ENCODE peak calls at places on chromosomes 12 and 14, in seven cellular contexts. W is GM12878, O is SK-N-SH, X is K562, I is HCT116, M is HepG2, C is H1. F is an unnamed sample.

GRCh38 chr12:132611620-132612019 is 1.2 kb upstream of the LRCOL1 start:
- DNase-seq in W (no peak), O (no peak), X (no peak), I (no peak), M (no peak), C (no peak), F (no peak)

GRCh38 chr14:65428691-65429090 is 16.2 kb downstream of the FUT8 start:
- DNase-seq in W (no peak), O (no peak), X (no peak), I (no peak), M (no peak), C (no peak), F (no peak)

GRCh38 chr14:98622208-98623051 is 649.6 kb downstream of the BCL11B start:
- DNase-seq in W (no peak), O (no peak), X (no peak), I (no peak), M (no peak), C (no peak), F (no peak)

GRCh38 chr14:54564071-54564798 is 2.7 kb upstream of the SAMD4A start:
- DNase-seq in W (no peak), O (peak), X (peak), I (no peak), M (peak), C (no peak), F (peak)

GRCh38 chr12:80041691-80042090 is 57.6 kb upstream of the OTOGL start:
- DNase-seq in W (no peak), O (no peak), X (no peak), I (no peak), M (no peak), C (no peak), F (no peak)

GRCh38 chr14:79011920-79012204 is 841.7 kb downstream of the NRXN3 start:
- DNase-seq in W (no peak), O (no peak), X (no peak), I (no peak), M (no peak), C (no peak), F (no peak)

GRCh38 chr14:24233538-24233866 is 773 bp downstream of the GMPR2 start:
- DNase-seq in W (no peak), O (no peak), X (peak), I (no peak), M (peak), C (no peak), F (no peak)

GRCh38 chr14:21308479-21309237 is 28.8 kb downstream of the RPGRIP1 start:
- DNase-seq in W (peak), O (no peak), X (peak), I (peak), M (peak), C (peak), F (peak)

GRCh38 chr12:110320548-110320947 is 39.5 kb downstream of the ATP2A2 start:
- DNase-seq in W (no peak), O (no peak), X (no peak), I (no peak), M (peak), C (no peak), F (no peak)

GRCh38 chr14:26281280-26281998 is 316.4 kb downstream of the NOVA1 start:
- DNase-seq in W (no peak), O (no peak), X (peak), I (no peak), M (peak), C (no peak), F (peak)

GRCh38 chr12:95380997-95381786 is 92.8 kb upstream of the METAP2 start:
- DNase-seq in W (no peak), O (no peak), X (no peak), I (no peak), M (no peak), C (no peak), F (no peak)

GRCh38 chr12:75635606-75636444 is 124.4 kb upstream of the KRR1 start:
- DNase-seq in W (no peak), O (no peak), X (peak), I (peak), M (peak), C (no peak), F (no peak)

GRCh38 chr14:61544448-61545202 is 150.7 kb upstream of the HIF1A start:
- DNase-seq in W (no peak), O (no peak), X (no peak), I (no peak), M (no peak), C (no peak), F (no peak)

GRCh38 chr12:47808049-47808448 is 11.7 kb downstream of the HDAC7 start:
- DNase-seq in W (peak), O (peak), X (peak), I (no peak), M (no peak), C (no peak), F (no peak)

GRCh38 chr12:105257321-105257728 is 21.4 kb upstream of the APPL2 start:
- DNase-seq in W (no peak), O (no peak), X (no peak), I (no peak), M (no peak), C (no peak), F (no peak)

GRCh38 chr14:65962952-65963351 is 523.2 kb upstream of the CCDC196 start:
- DNase-seq in W (no peak), O (no peak), X (no peak), I (no peak), M (no peak), C (no peak), F (no peak)

GRCh38 chr14:89383171-89383845 is 33.7 kb downstream of the FOXN3 start:
- DNase-seq in W (no peak), O (no peak), X (no peak), I (no peak), M (no peak), C (no peak), F (no peak)

GRCh38 chr14:95260537-95261440 is 58.9 kb downstream of the CLMN start:
- DNase-seq in W (no peak), O (no peak), X (no peak), I (no peak), M (no peak), C (no peak), F (no peak)

GRCh38 chr14:55913324-55914035 is 204.7 kb upstream of the PELI2 start:
- DNase-seq in W (no peak), O (no peak), X (no peak), I (no peak), M (no peak), C (no peak), F (no peak)

GRCh38 chr12:89414851-89415250 is 62.5 kb upstream of the DUSP6 start:
- DNase-seq in W (no peak), O (no peak), X (no peak), I (no peak), M (no peak), C (no peak), F (no peak)

GRCh38 chr12:31524791-31525495 is 66.0 kb downstream of the DENND5B start:
- DNase-seq in W (peak), O (no peak), X (no peak), I (peak), M (no peak), C (no peak), F (no peak)

GRCh38 chr14:81449114-81449513 is 49.0 kb upstream of the STON2 start:
- DNase-seq in W (no peak), O (no peak), X (no peak), I (no peak), M (peak), C (no peak), F (no peak)

GRCh38 chr12:120283318-120283717 is 8.4 kb downstream of the RNU4-2 start:
- DNase-seq in W (no peak), O (no peak), X (no peak), I (no peak), M (no peak), C (no peak), F (no peak)

DNA sequence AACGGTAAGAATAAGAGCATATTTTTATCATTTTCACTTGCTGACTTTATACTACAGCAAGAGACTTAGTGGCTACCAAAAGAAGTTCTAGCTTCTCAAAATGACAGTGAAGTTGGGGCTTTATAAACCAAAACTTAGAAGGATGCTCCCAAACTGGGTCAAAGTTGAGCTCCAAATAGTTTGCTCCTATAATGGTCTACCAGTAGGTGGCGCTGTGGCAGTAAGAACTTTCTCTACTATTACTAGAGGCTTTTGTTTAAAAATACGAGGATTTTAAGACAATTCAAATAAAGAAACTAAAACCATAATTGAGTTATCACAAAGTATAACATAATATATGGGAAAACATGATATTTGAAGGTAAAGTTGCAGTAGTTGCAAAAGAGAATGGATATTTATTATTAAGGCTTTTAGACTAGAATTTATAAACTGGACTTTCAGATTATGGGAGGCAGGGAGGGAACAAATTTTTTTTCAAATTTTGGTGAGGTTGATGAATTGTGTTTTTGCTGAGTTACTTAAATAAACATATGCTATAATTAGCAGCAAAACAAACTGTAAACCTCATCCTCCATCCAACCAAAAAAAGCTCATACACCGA is 75.0 kb downstream of the TGFB3 start:
- DNase-seq in W (no peak), O (peak), X (peak), I (peak), M (peak), C (no peak), F (peak)
- TF ChIP-seq JUND in W (no peak), O (no peak), X (no peak), I (no peak), M (no peak), C (no peak), F (no peak)

GRCh38 chr14:101857226-101857625 is 95.7 kb downstream of the PPP2R5C start:
- DNase-seq in W (no peak), O (no peak), X (peak), I (peak), M (no peak), C (no peak), F (peak)

GRCh38 chr14:101859916-101860315 is 98.4 kb downstream of the PPP2R5C start:
- DNase-seq in W (no peak), O (no peak), X (no peak), I (no peak), M (no peak), C (no peak), F (no peak)

GRCh38 chr14:101861464-101861863 is 100.0 kb downstream of the PPP2R5C start:
- DNase-seq in W (no peak), O (no peak), X (no peak), I (no peak), M (no peak), C (no peak), F (no peak)

GRCh38 chr14:101859538-101859902 is 98.0 kb downstream of the PPP2R5C start:
- DNase-seq in W (no peak), O (no peak), X (no peak), I (no peak), M (no peak), C (no peak), F (no peak)

GRCh38 chr14:101858791-101859537 is 97.5 kb downstream of the PPP2R5C start:
- DNase-seq in W (no peak), O (peak), X (no peak), I (no peak), M (no peak), C (no peak), F (no peak)
- TF ChIP-seq JUND in W (no peak), O (no peak), X (no peak), I (no peak), M (no peak), C (no peak), F (no peak)

GRCh38 chr12:72288436-72288835 is 16.3 kb downstream of the TRHDE start:
- DNase-seq in W (no peak), O (no peak), X (no peak), I (no peak), M (no peak), C (no peak), F (no peak)
- TF ChIP-seq JUND in W (no peak), O (no peak), X (no peak), I (no peak), M (no peak), C (no peak), F (no peak)

DNA sequence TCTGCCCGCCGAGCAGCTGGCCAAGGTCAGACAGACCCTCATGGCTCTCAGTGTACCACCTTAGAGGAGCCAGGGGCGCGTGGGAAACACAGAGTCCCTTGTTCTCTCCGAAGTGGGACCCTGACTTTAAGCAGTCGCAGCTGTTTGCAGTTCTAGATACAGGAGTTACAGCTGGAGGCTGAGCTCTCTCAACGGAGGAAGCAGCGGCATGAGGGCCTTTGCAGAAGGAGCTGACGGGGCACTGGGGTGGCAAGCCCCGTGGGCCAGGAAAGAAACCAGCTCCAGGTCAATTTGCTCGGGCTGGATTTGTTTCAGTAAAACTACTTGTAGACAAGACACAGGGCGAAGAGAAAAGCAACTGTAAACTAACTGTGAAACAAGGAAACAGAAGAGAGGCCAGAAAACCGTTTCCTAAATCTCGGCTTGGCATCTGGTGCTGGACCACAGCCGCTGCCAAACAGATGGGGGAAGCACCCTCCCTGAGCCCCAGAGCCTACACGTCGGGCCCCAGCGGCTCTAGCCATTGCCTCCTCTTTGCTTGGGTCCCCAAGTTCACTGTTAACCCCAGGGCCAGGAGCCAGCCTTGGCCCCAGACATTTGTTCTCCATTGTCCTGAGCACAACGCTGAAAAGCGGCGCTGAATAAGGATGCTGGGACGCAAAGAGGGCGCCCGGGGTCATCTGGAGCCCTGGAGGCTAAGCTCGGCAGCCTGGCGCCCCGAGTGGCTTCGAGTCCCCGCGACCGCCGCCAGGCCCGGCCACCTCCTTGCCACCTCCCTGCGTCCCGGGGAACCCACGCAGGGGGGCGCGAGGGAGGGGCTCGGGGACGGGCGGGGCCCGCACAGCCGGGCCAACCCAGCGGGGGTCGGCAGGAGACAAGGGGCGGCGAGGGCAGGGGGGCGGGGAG is 914 bp upstream of the PACS2 start:
- DNase-seq in W (no peak), O (peak), X (peak), I (no peak), M (no peak), C (no peak), F (no peak)
- TF ChIP-seq JUND in W (no peak), O (no peak), X (no peak), I (no peak), M (no peak), C (no peak), F (no peak)

DNA sequence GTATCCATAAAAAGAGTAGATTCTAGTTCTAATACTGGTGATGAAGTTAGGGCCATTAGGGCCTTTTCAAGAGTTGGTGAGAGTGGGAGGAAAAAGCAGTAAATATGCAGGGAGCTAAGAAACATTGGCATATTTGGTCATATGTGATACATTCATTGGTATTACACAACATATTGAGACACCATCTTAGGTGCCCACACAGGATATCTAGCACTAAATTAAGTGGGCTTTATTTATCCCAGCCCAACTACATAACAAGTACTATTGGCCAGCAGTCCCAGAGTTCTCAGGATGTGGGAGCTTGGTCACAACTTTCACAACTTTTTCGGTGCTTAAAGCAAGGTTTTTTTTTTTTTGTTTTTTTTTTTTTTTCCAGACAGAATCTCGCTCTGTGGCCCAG is 2.0 kb upstream of the ING4 start:
- DNase-seq in W (no peak), O (no peak), X (no peak), I (no peak), M (no peak), C (no peak), F (no peak)
- TF ChIP-seq JUND in W (no peak), O (no peak), X (no peak), I (no peak), M (no peak), C (no peak), F (no peak)

GRCh38 chr14:64061706-64062105 is 208.9 kb downstream of the SYNE2 start:
- DNase-seq in W (no peak), O (no peak), X (no peak), I (no peak), M (no peak), C (no peak), F (peak)

GRCh38 chr14:64059454-64060198 is 206.8 kb downstream of the SYNE2 start:
- DNase-seq in W (no peak), O (no peak), X (no peak), I (no peak), M (peak), C (no peak), F (no peak)

GRCh38 chr14:64060648-64061096 is 207.9 kb downstream of the SYNE2 start:
- DNase-seq in W (no peak), O (no peak), X (peak), I (peak), M (peak), C (peak), F (no peak)

GRCh38 chr14:64061115-64061514 is 208.3 kb downstream of the SYNE2 start:
- DNase-seq in W (no peak), O (no peak), X (no peak), I (no peak), M (no peak), C (no peak), F (no peak)

GRCh38 chr14:64060199-64060545 is 207.4 kb downstream of the SYNE2 start:
- DNase-seq in W (no peak), O (no peak), X (no peak), I (no peak), M (no peak), C (no peak), F (peak)
- TF ChIP-seq JUND in W (no peak), O (no peak), X (no peak), I (no peak), M (no peak), C (no peak), F (no peak)

F was measured in T47D.